ENCODE peak calls at places on chromosomes 4 and X, in five cellular contexts. One of them, this sample, is unnamed.

GRCh38 chr4:113327513-113327912 is 278.1 kb downstream of the ANK2 start:
- DNase-seq in GM13977: no peak
- DNase-seq in CD4-positive, alpha-beta T cell: no peak
- DNase-seq in CD4-positive, CD25-positive, alpha-beta regulatory T cell: no peak
- DNase-seq in central memory CD8-positive, alpha-beta T cell: no peak
- DNase-seq in this sample: no peak

GRCh38 chr4:22515145-22515887 is 550 bp downstream of the ADGRA3 start:
- DNase-seq in GM13977: peak
- DNase-seq in CD4-positive, alpha-beta T cell: peak
- DNase-seq in CD4-positive, CD25-positive, alpha-beta regulatory T cell: no peak
- DNase-seq in central memory CD8-positive, alpha-beta T cell: no peak
- DNase-seq in this sample: no peak

GRCh38 chrX:95797344-95797743 is 887.3 kb upstream of the DIAPH2 start:
- DNase-seq in GM13977: no peak
- DNase-seq in CD4-positive, alpha-beta T cell: no peak
- DNase-seq in CD4-positive, CD25-positive, alpha-beta regulatory T cell: no peak
- DNase-seq in central memory CD8-positive, alpha-beta T cell: no peak
- DNase-seq in this sample: no peak

GRCh38 chr4:88939697-88940096 is 117.3 kb downstream of the FAM13A start:
- DNase-seq in GM13977: no peak
- DNase-seq in CD4-positive, alpha-beta T cell: no peak
- DNase-seq in CD4-positive, CD25-positive, alpha-beta regulatory T cell: no peak
- DNase-seq in central memory CD8-positive, alpha-beta T cell: no peak
- DNase-seq in this sample: no peak

GRCh38 chr4:101400096-101400495 is 52.8 kb upstream of the PPP3CA start:
- DNase-seq in GM13977: no peak
- DNase-seq in CD4-positive, alpha-beta T cell: no peak
- DNase-seq in CD4-positive, CD25-positive, alpha-beta regulatory T cell: no peak
- DNase-seq in central memory CD8-positive, alpha-beta T cell: no peak
- DNase-seq in this sample: no peak

GRCh38 chrX:3449287-3449686 is 102.8 kb upstream of the MXRA5 start:
- DNase-seq in GM13977: no peak
- DNase-seq in CD4-positive, alpha-beta T cell: no peak
- DNase-seq in CD4-positive, CD25-positive, alpha-beta regulatory T cell: no peak
- DNase-seq in central memory CD8-positive, alpha-beta T cell: no peak
- DNase-seq in this sample: no peak

GRCh38 chr4:81472249-81473085 is 760 bp upstream of the RASGEF1B start:
- DNase-seq in GM13977: peak
- DNase-seq in CD4-positive, alpha-beta T cell: peak
- DNase-seq in CD4-positive, CD25-positive, alpha-beta regulatory T cell: no peak
- DNase-seq in central memory CD8-positive, alpha-beta T cell: no peak
- DNase-seq in this sample: no peak

GRCh38 chr4:146263785-146264184 is 49.4 kb downstream of the REELD1 start:
- DNase-seq in GM13977: no peak
- DNase-seq in CD4-positive, alpha-beta T cell: no peak
- DNase-seq in CD4-positive, CD25-positive, alpha-beta regulatory T cell: no peak
- DNase-seq in central memory CD8-positive, alpha-beta T cell: no peak
- DNase-seq in this sample: no peak

GRCh38 chrX:134670241-134670811 is 12.1 kb upstream of the PLAC1 start:
- DNase-seq in GM13977: no peak
- DNase-seq in CD4-positive, alpha-beta T cell: no peak
- DNase-seq in CD4-positive, CD25-positive, alpha-beta regulatory T cell: no peak
- DNase-seq in central memory CD8-positive, alpha-beta T cell: no peak
- DNase-seq in this sample: no peak

GRCh38 chrX:17183566-17183965 is 191.4 kb upstream of the NHS start:
- DNase-seq in GM13977: no peak
- DNase-seq in CD4-positive, alpha-beta T cell: no peak
- DNase-seq in CD4-positive, CD25-positive, alpha-beta regulatory T cell: no peak
- DNase-seq in central memory CD8-positive, alpha-beta T cell: no peak
- DNase-seq in this sample: no peak

GRCh38 chrX:132821974-132822633 is 136.3 kb downstream of the HS6ST2 start:
- DNase-seq in GM13977: no peak
- DNase-seq in CD4-positive, alpha-beta T cell: no peak
- DNase-seq in CD4-positive, CD25-positive, alpha-beta regulatory T cell: no peak
- DNase-seq in central memory CD8-positive, alpha-beta T cell: no peak
- DNase-seq in this sample: no peak

GRCh38 chrX:40010550-40011364 is 87.0 kb downstream of the BCOR start:
- DNase-seq in GM13977: peak
- DNase-seq in CD4-positive, alpha-beta T cell: no peak
- DNase-seq in CD4-positive, CD25-positive, alpha-beta regulatory T cell: no peak
- DNase-seq in central memory CD8-positive, alpha-beta T cell: no peak
- DNase-seq in this sample: no peak

GRCh38 chr4:4323705-4324534 is 33.9 kb downstream of the ZBTB49 start:
- DNase-seq in GM13977: no peak
- DNase-seq in CD4-positive, alpha-beta T cell: no peak
- DNase-seq in CD4-positive, CD25-positive, alpha-beta regulatory T cell: no peak
- DNase-seq in central memory CD8-positive, alpha-beta T cell: no peak
- DNase-seq in this sample: no peak

GRCh38 chrX:130009658-130010223 is 27.3 kb downstream of the BCORL1 start:
- DNase-seq in GM13977: no peak
- DNase-seq in CD4-positive, alpha-beta T cell: no peak
- DNase-seq in CD4-positive, CD25-positive, alpha-beta regulatory T cell: no peak
- DNase-seq in central memory CD8-positive, alpha-beta T cell: no peak
- DNase-seq in this sample: no peak

GRCh38 chr4:138650917-138651564 is 364.5 kb upstream of the NOCT start:
- DNase-seq in GM13977: no peak
- DNase-seq in CD4-positive, alpha-beta T cell: no peak
- DNase-seq in CD4-positive, CD25-positive, alpha-beta regulatory T cell: no peak
- DNase-seq in central memory CD8-positive, alpha-beta T cell: no peak
- DNase-seq in this sample: no peak

GRCh38 chrX:667360-667759 is 36.8 kb downstream of the SHOX start:
- DNase-seq in GM13977: no peak
- DNase-seq in CD4-positive, alpha-beta T cell: no peak
- DNase-seq in CD4-positive, CD25-positive, alpha-beta regulatory T cell: no peak
- DNase-seq in central memory CD8-positive, alpha-beta T cell: no peak
- DNase-seq in this sample: no peak

GRCh38 chr4:59770865-59771264 is 1429.3 kb upstream of the ADGRL3 start:
- DNase-seq in GM13977: no peak
- DNase-seq in CD4-positive, alpha-beta T cell: no peak
- DNase-seq in CD4-positive, CD25-positive, alpha-beta regulatory T cell: no peak
- DNase-seq in central memory CD8-positive, alpha-beta T cell: no peak
- DNase-seq in this sample: no peak

GRCh38 chr4:76504613-76505465 is 69.8 kb downstream of the SHROOM3 start:
- DNase-seq in GM13977: peak
- DNase-seq in CD4-positive, alpha-beta T cell: no peak
- DNase-seq in CD4-positive, CD25-positive, alpha-beta regulatory T cell: peak
- DNase-seq in central memory CD8-positive, alpha-beta T cell: no peak
- DNase-seq in this sample: no peak

GRCh38 chrX:46735625-46736024 is 23.3 kb downstream of the SLC9A7 start:
- DNase-seq in GM13977: no peak
- DNase-seq in CD4-positive, alpha-beta T cell: no peak
- DNase-seq in CD4-positive, CD25-positive, alpha-beta regulatory T cell: no peak
- DNase-seq in central memory CD8-positive, alpha-beta T cell: no peak
- DNase-seq in this sample: no peak

GRCh38 chrX:103562801-103563200 is 22.5 kb upstream of the TCEAL4 start:
- DNase-seq in GM13977: no peak
- DNase-seq in CD4-positive, alpha-beta T cell: no peak
- DNase-seq in CD4-positive, CD25-positive, alpha-beta regulatory T cell: no peak
- DNase-seq in central memory CD8-positive, alpha-beta T cell: no peak
- DNase-seq in this sample: no peak

GRCh38 chr4:179417357-179417756 is 1975.1 kb upstream of the AGA start:
- DNase-seq in GM13977: no peak
- DNase-seq in CD4-positive, alpha-beta T cell: no peak
- DNase-seq in CD4-positive, CD25-positive, alpha-beta regulatory T cell: no peak
- DNase-seq in central memory CD8-positive, alpha-beta T cell: no peak
- DNase-seq in this sample: no peak

GRCh38 chrX:66680451-66680850 is 41.6 kb upstream of the EDA2R start:
- DNase-seq in GM13977: no peak
- DNase-seq in CD4-positive, alpha-beta T cell: no peak
- DNase-seq in CD4-positive, CD25-positive, alpha-beta regulatory T cell: no peak
- DNase-seq in central memory CD8-positive, alpha-beta T cell: no peak
- DNase-seq in this sample: no peak

GRCh38 chr4:107854326-107855030 is 29.7 kb downstream of the SGMS2 start:
- DNase-seq in GM13977: no peak
- DNase-seq in CD4-positive, alpha-beta T cell: no peak
- DNase-seq in CD4-positive, CD25-positive, alpha-beta regulatory T cell: no peak
- DNase-seq in central memory CD8-positive, alpha-beta T cell: no peak
- DNase-seq in this sample: no peak

GRCh38 chr4:38308728-38309315 is 348.6 kb downstream of the PTTG2 start:
- DNase-seq in GM13977: no peak
- DNase-seq in CD4-positive, alpha-beta T cell: no peak
- DNase-seq in CD4-positive, CD25-positive, alpha-beta regulatory T cell: no peak
- DNase-seq in central memory CD8-positive, alpha-beta T cell: no peak
- DNase-seq in this sample: no peak

GRCh38 chrX:15468036-15468435 is 25.1 kb downstream of the PIR start:
- DNase-seq in GM13977: no peak
- DNase-seq in CD4-positive, alpha-beta T cell: no peak
- DNase-seq in CD4-positive, CD25-positive, alpha-beta regulatory T cell: no peak
- DNase-seq in central memory CD8-positive, alpha-beta T cell: no peak
- DNase-seq in this sample: no peak

GRCh38 chrX:121365572-121366161 is 318.3 kb downstream of the GLUD2 start:
- DNase-seq in GM13977: no peak
- DNase-seq in CD4-positive, alpha-beta T cell: no peak
- DNase-seq in CD4-positive, CD25-positive, alpha-beta regulatory T cell: no peak
- DNase-seq in central memory CD8-positive, alpha-beta T cell: no peak
- DNase-seq in this sample: no peak

GRCh38 chr4:133865606-133866327 is 335.8 kb downstream of the PABPC4L start:
- DNase-seq in GM13977: no peak
- DNase-seq in CD4-positive, alpha-beta T cell: no peak
- DNase-seq in CD4-positive, CD25-positive, alpha-beta regulatory T cell: no peak
- DNase-seq in central memory CD8-positive, alpha-beta T cell: no peak
- DNase-seq in this sample: no peak